ENCODE peak calls at places on chromosomes 13 and 19, in nine cellular contexts. Q, B, I, G, L, A, J, T and E are unnamed samples.

GRCh38 chr13:105220063-105220462 is 1315.4 kb downstream of the EFNB2 start:
- DNase-seq in T (no peak), L (no peak), J (no peak), A (no peak), I (no peak), Q (no peak), B (peak), G (no peak), E (no peak)

GRCh38 chr13:86882107-86882506 is 789.1 kb upstream of the SLITRK5 start:
- DNase-seq in I (no peak), B (no peak), J (no peak), G (no peak), A (no peak), L (no peak), T (no peak), Q (no peak), E (no peak)

GRCh38 chr13:19643652-19644051 is 10.2 kb downstream of the MPHOSPH8 start:
- DNase-seq in L (no peak), J (no peak), T (no peak), Q (no peak), G (no peak), B (no peak), I (no peak), A (no peak), E (no peak)

GRCh38 chr13:64480648-64481047 is 2749.5 kb downstream of the PCDH9 start:
- DNase-seq in J (no peak), B (no peak), T (no peak), I (no peak), Q (no peak), G (no peak), L (no peak), A (no peak), E (no peak)

GRCh38 chr13:44050450-44051063 is 170.9 kb downstream of the LACC1 start:
- DNase-seq in G (peak), B (peak), Q (peak), I (no peak), A (no peak), L (no peak), T (no peak), J (peak), E (no peak)

GRCh38 chr13:98853791-98854191 is 101.3 kb upstream of the SLC15A1 start:
- DNase-seq in G (no peak), I (peak), T (no peak), L (no peak), B (peak), Q (no peak), A (no peak), J (no peak), E (no peak)

GRCh38 chr19:21751379-21751778 is 16.0 kb downstream of the ZNF100 start:
- DNase-seq in I (no peak), Q (no peak), J (no peak), T (no peak), G (no peak), A (no peak), L (no peak), B (peak), E (no peak)

GRCh38 chr19:3480383-3481091 is at the start of gene SMIM24:
- DNase-seq in Q (no peak), J (no peak), G (no peak), L (no peak), T (no peak), B (no peak), A (no peak), I (no peak), E (no peak)

GRCh38 chr13:76837811-76838210 is 48.4 kb downstream of the KCTD12 start:
- DNase-seq in Q (no peak), G (no peak), L (no peak), T (no peak), J (no peak), B (no peak), I (no peak), A (no peak), E (no peak)

GRCh38 chr19:48329167-48329891 is 4.0 kb downstream of the EMP3 start:
- DNase-seq in I (no peak), T (peak), G (peak), A (peak), Q (no peak), L (no peak), B (peak), J (peak), E (peak)